ENCODE peak calls at places on chromosomes 2 and 18, in nine cellular contexts. P is activated CD4-positive, alpha-beta T cell treated with anti-CD3 and anti-CD28 coated beads for 1 hour; C is HCT116; T is vagina; L is naive thymus-derived CD8-positive, alpha-beta T cell; K is CD4-positive, alpha-beta T cell; Y is RPMI8226; R is ELR; A is ovary. Q is an unnamed sample.

GRCh38 chr18:3016584-3017292 is 3.8 kb upstream of the LPIN2 start:
- DNase-seq in P (no peak), C (no peak), T (no peak), L (no peak), K (no peak), Y (peak), R (no peak), A (no peak), Q (no peak)

GRCh38 chr18:76401496-76401895 is 93.5 kb downstream of the ZNF516 start:
- DNase-seq in P (no peak), C (no peak), T (no peak), L (no peak), K (no peak), Y (no peak), R (no peak), A (no peak), Q (no peak)

GRCh38 chr18:13566941-13567762 is 159.2 kb downstream of the FAM210A start:
- DNase-seq in P (no peak), C (no peak), T (no peak), L (peak), K (no peak), Y (peak), R (no peak), A (no peak), Q (no peak)

GRCh38 chr2:11752906-11753305 is 6.5 kb downstream of the LPIN1 start:
- DNase-seq in P (no peak), C (no peak), T (no peak), L (no peak), K (no peak), Y (peak), R (no peak), A (no peak), Q (no peak)

GRCh38 chr2:13550832-13551231 is 834.1 kb downstream of the TRIB2 start:
- DNase-seq in P (no peak), C (no peak), T (no peak), L (no peak), K (no peak), Y (no peak), R (peak), A (no peak), Q (no peak)

GRCh38 chr2:45782968-45783367 is 131.5 kb downstream of the PRKCE start:
- DNase-seq in P (no peak), C (no peak), T (no peak), L (no peak), K (no peak), Y (no peak), R (no peak), A (no peak), Q (no peak)

GRCh38 chr2:174836345-174836999 is 72.2 kb upstream of the CHRNA1 start:
- DNase-seq in P (no peak), C (no peak), T (no peak), L (no peak), K (no peak), Y (no peak), R (peak), A (no peak), Q (no peak)

GRCh38 chr2:64018715-64019082 is 529 bp downstream of the VPS54 start:
- DNase-seq in P (peak), C (no peak), T (no peak), L (no peak), K (peak), Y (no peak), R (peak), A (peak), Q (no peak)

GRCh38 chr2:64957114-64957903 is 31.9 kb upstream of the SLC1A4 start:
- DNase-seq in P (no peak), C (no peak), T (no peak), L (no peak), K (no peak), Y (no peak), R (no peak), A (no peak), Q (no peak)

GRCh38 chr18:5284808-5285207 is 10.7 kb downstream of the ZBTB14 start:
- DNase-seq in P (no peak), C (no peak), T (no peak), L (no peak), K (no peak), Y (no peak), R (no peak), A (no peak), Q (no peak)

GRCh38 chr2:162972383-162972782 is 133.8 kb upstream of the KCNH7 start:
- DNase-seq in P (no peak), C (no peak), T (no peak), L (no peak), K (no peak), Y (no peak), R (no peak), A (no peak), Q (no peak)

GRCh38 chr2:23649285-23649684 is 264.3 kb downstream of the KLHL29 start:
- DNase-seq in P (no peak), C (no peak), T (no peak), L (no peak), K (no peak), Y (no peak), R (no peak), A (no peak), Q (no peak)

GRCh38 chr2:159131882-159132281 is 154.6 kb downstream of the WDSUB1 start:
- DNase-seq in P (no peak), C (peak), T (no peak), L (no peak), K (no peak), Y (no peak), R (peak), A (no peak), Q (no peak)

GRCh38 chr2:114807666-114808065 is 365.2 kb downstream of the DPP10 start:
- DNase-seq in P (no peak), C (no peak), T (no peak), L (no peak), K (no peak), Y (no peak), R (no peak), A (no peak), Q (no peak)

GRCh38 chr2:118094503-118094902 is 6.2 kb downstream of the INSIG2 start:
- DNase-seq in P (no peak), C (no peak), T (no peak), L (no peak), K (no peak), Y (no peak), R (no peak), A (no peak), Q (no peak)

GRCh38 chr2:109318150-109318948 is 189.3 kb downstream of the SH3RF3 start:
- DNase-seq in P (no peak), C (no peak), T (peak), L (no peak), K (no peak), Y (no peak), R (peak), A (peak), Q (no peak)

GRCh38 chr2:166382-166781 is 97.5 kb downstream of the SH3YL1 start:
- DNase-seq in P (no peak), C (no peak), T (no peak), L (no peak), K (no peak), Y (no peak), R (no peak), A (no peak), Q (no peak)

GRCh38 chr18:9653390-9653789 is 39.0 kb upstream of the PPP4R1 start:
- DNase-seq in P (no peak), C (no peak), T (no peak), L (no peak), K (no peak), Y (no peak), R (no peak), A (peak), Q (no peak)

GRCh38 chr2:163474319-163474744 is 261.5 kb downstream of the FIGN start:
- DNase-seq in P (no peak), C (no peak), T (no peak), L (no peak), K (no peak), Y (no peak), R (no peak), A (no peak), Q (no peak)

Q was measured in SW 1271.